ENCODE peak calls at places on chromosomes 11 and 22, in ten cellular contexts. U is mammary epithelial cell; J is HTR-8/SVneo; I is OCI-LY7; V is MM.1S; Z is CD4-positive, alpha-beta T cell; B is NCI-H1105; K is fibroblast of the aortic adventitia; M is HEK293T; Y is astrocyte of the spinal cord. A is an unnamed sample.

GRCh38 chr11:35305670-35306382 is 113.5 kb downstream of the SLC1A2 start:
- DNase-seq in U (no peak), B (peak), I (peak), Y (peak), M (peak), V (peak), Z (peak), K (peak), J (peak), A (peak)

GRCh38 chr11:12045914-12046635 is 37.6 kb upstream of the DKK3 start:
- DNase-seq in V (no peak), Z (no peak), I (no peak), J (no peak), K (no peak), Y (no peak), M (no peak), U (no peak), B (no peak), A (no peak)

GRCh38 chr11:75276696-75277095 is 36.1 kb downstream of the TPBGL start:
- DNase-seq in Y (no peak), I (no peak), B (peak), K (no peak), M (no peak), J (no peak), V (no peak), Z (no peak), U (no peak), A (no peak)

GRCh38 chr11:44250421-44250820 is 59.5 kb downstream of the ALX4 start:
- DNase-seq in V (no peak), Y (no peak), K (no peak), I (no peak), U (no peak), J (no peak), M (no peak), B (no peak), Z (no peak), A (no peak)

GRCh38 chr22:17077255-17077654 is 7.5 kb upstream of the IL17RA start:
- DNase-seq in K (peak), Z (no peak), B (no peak), M (no peak), Y (peak), V (no peak), J (peak), I (no peak), U (peak), A (no peak)

GRCh38 chr22:19817561-19818263 is 37.0 kb downstream of the GNB1L start:
- DNase-seq in M (no peak), B (no peak), Y (no peak), J (no peak), K (no peak), U (no peak), Z (no peak), I (peak), V (no peak), A (no peak)

GRCh38 chr11:103929168-103929903 is 107.1 kb upstream of the DDI1 start:
- DNase-seq in Z (no peak), U (no peak), I (peak), M (no peak), J (no peak), B (no peak), V (peak), K (no peak), Y (no peak), A (no peak)

GRCh38 chr11:77089004-77089545 is 13.6 kb upstream of the OMP start:
- DNase-seq in J (no peak), K (no peak), B (no peak), U (no peak), Z (no peak), Y (no peak), M (no peak), I (no peak), V (no peak), A (no peak)

GRCh38 chr11:128342511-128343133 is 244.7 kb downstream of the ETS1 start:
- DNase-seq in Z (peak), I (peak), V (peak), M (no peak), J (no peak), B (no peak), Y (peak), K (peak), U (peak), A (peak)

GRCh38 chr22:36369004-36369921 is 18.5 kb downstream of the MYH9 start:
- DNase-seq in K (no peak), B (no peak), J (no peak), I (no peak), M (no peak), U (no peak), Z (no peak), Y (peak), V (no peak), A (peak)

GRCh38 chr11:108958446-108959123 is 293.7 kb downstream of the DDX10 start:
- DNase-seq in K (peak), B (no peak), J (peak), M (no peak), Y (peak), U (peak), Z (no peak), V (peak), I (no peak), A (no peak)

A was measured in CD8-positive, alpha-beta memory T cell.